ENCODE peak calls at places on chromosomes 3 and 15, in ten cellular contexts. One of them, this sample, is unnamed.

GRCh38 chr3:143166376-143166775 is 46.8 kb downstream of the CHST2 start:
- DNase-seq in PC-9: no peak
- DNase-seq in kidney epithelial cell: no peak
- DNase-seq in adrenal gland: no peak
- DNase-seq in HCT116: no peak
- DNase-seq in colonic mucosa: no peak
- DNase-seq in skeletal muscle cell: no peak
- DNase-seq in CD8-positive, alpha-beta T cell: no peak
- DNase-seq in BJ: no peak
- DNase-seq in prostate gland: no peak
- DNase-seq in this sample: no peak

GRCh38 chr15:71562251-71562650 is 248.1 kb upstream of the NR2E3 start:
- DNase-seq in skeletal muscle cell: no peak
- DNase-seq in prostate gland: no peak
- DNase-seq in kidney epithelial cell: no peak
- DNase-seq in colonic mucosa: no peak
- DNase-seq in HCT116: no peak
- DNase-seq in CD8-positive, alpha-beta T cell: no peak
- DNase-seq in PC-9: no peak
- DNase-seq in BJ: no peak
- DNase-seq in adrenal gland: no peak
- DNase-seq in this sample: no peak

GRCh38 chr3:105538483-105538882 is 171.8 kb downstream of the ALCAM start:
- DNase-seq in kidney epithelial cell: no peak
- DNase-seq in BJ: no peak
- DNase-seq in CD8-positive, alpha-beta T cell: no peak
- DNase-seq in skeletal muscle cell: no peak
- DNase-seq in prostate gland: no peak
- DNase-seq in HCT116: no peak
- DNase-seq in PC-9: no peak
- DNase-seq in colonic mucosa: no peak
- DNase-seq in adrenal gland: no peak
- DNase-seq in this sample: no peak

GRCh38 chr3:124007186-124007585 is 15.3 kb upstream of the ROPN1 start:
- DNase-seq in prostate gland: no peak
- DNase-seq in BJ: peak
- DNase-seq in HCT116: no peak
- DNase-seq in adrenal gland: no peak
- DNase-seq in skeletal muscle cell: no peak
- DNase-seq in CD8-positive, alpha-beta T cell: no peak
- DNase-seq in PC-9: no peak
- DNase-seq in kidney epithelial cell: no peak
- DNase-seq in colonic mucosa: no peak
- DNase-seq in this sample: no peak

GRCh38 chr3:23575697-23576096 is 230.1 kb upstream of the UBE2E1 start:
- DNase-seq in skeletal muscle cell: no peak
- DNase-seq in BJ: no peak
- DNase-seq in HCT116: no peak
- DNase-seq in adrenal gland: no peak
- DNase-seq in colonic mucosa: no peak
- DNase-seq in CD8-positive, alpha-beta T cell: no peak
- DNase-seq in prostate gland: no peak
- DNase-seq in kidney epithelial cell: no peak
- DNase-seq in PC-9: peak
- DNase-seq in this sample: no peak

GRCh38 chr3:52524752-52525661 is 8.7 kb downstream of the NT5DC2 start:
- DNase-seq in adrenal gland: no peak
- DNase-seq in prostate gland: peak
- DNase-seq in skeletal muscle cell: no peak
- DNase-seq in HCT116: no peak
- DNase-seq in CD8-positive, alpha-beta T cell: peak
- DNase-seq in kidney epithelial cell: no peak
- DNase-seq in PC-9: no peak
- DNase-seq in BJ: no peak
- DNase-seq in colonic mucosa: no peak
- DNase-seq in this sample: peak

GRCh38 chr3:143265501-143266070 is 146.0 kb downstream of the CHST2 start:
- DNase-seq in adrenal gland: no peak
- DNase-seq in HCT116: no peak
- DNase-seq in kidney epithelial cell: peak
- DNase-seq in skeletal muscle cell: no peak
- DNase-seq in BJ: no peak
- DNase-seq in CD8-positive, alpha-beta T cell: no peak
- DNase-seq in colonic mucosa: no peak
- DNase-seq in prostate gland: peak
- DNase-seq in PC-9: no peak
- DNase-seq in this sample: no peak

GRCh38 chr3:15958692-15959433 is 161.1 kb upstream of the ANKRD28 start:
- DNase-seq in BJ: no peak
- DNase-seq in adrenal gland: no peak
- DNase-seq in colonic mucosa: no peak
- DNase-seq in PC-9: no peak
- DNase-seq in HCT116: no peak
- DNase-seq in kidney epithelial cell: no peak
- DNase-seq in skeletal muscle cell: no peak
- DNase-seq in CD8-positive, alpha-beta T cell: no peak
- DNase-seq in prostate gland: no peak
- DNase-seq in this sample: no peak

GRCh38 chr3:162525052-162525451 is 1028.4 kb downstream of the OTOL1 start:
- DNase-seq in adrenal gland: no peak
- DNase-seq in CD8-positive, alpha-beta T cell: no peak
- DNase-seq in HCT116: no peak
- DNase-seq in PC-9: no peak
- DNase-seq in skeletal muscle cell: peak
- DNase-seq in kidney epithelial cell: peak
- DNase-seq in BJ: peak
- DNase-seq in prostate gland: no peak
- DNase-seq in colonic mucosa: peak
- DNase-seq in this sample: peak

GRCh38 chr3:184889312-184889904 is 77.4 kb downstream of the VPS8 start:
- DNase-seq in kidney epithelial cell: no peak
- DNase-seq in colonic mucosa: no peak
- DNase-seq in prostate gland: no peak
- DNase-seq in CD8-positive, alpha-beta T cell: no peak
- DNase-seq in PC-9: no peak
- DNase-seq in skeletal muscle cell: no peak
- DNase-seq in BJ: no peak
- DNase-seq in HCT116: no peak
- DNase-seq in adrenal gland: no peak
- DNase-seq in this sample: no peak

GRCh38 chr3:47227678-47228077 is 54.9 kb downstream of the KIF9 start:
- DNase-seq in BJ: no peak
- DNase-seq in skeletal muscle cell: no peak
- DNase-seq in HCT116: no peak
- DNase-seq in colonic mucosa: no peak
- DNase-seq in PC-9: no peak
- DNase-seq in kidney epithelial cell: no peak
- DNase-seq in prostate gland: no peak
- DNase-seq in CD8-positive, alpha-beta T cell: no peak
- DNase-seq in adrenal gland: no peak
- DNase-seq in this sample: no peak

GRCh38 chr3:141050576-141050912 is 603 bp upstream of the SPSB4 start:
- DNase-seq in PC-9: no peak
- DNase-seq in prostate gland: no peak
- DNase-seq in adrenal gland: no peak
- DNase-seq in HCT116: no peak
- DNase-seq in kidney epithelial cell: no peak
- DNase-seq in BJ: no peak
- DNase-seq in colonic mucosa: no peak
- DNase-seq in skeletal muscle cell: no peak
- DNase-seq in CD8-positive, alpha-beta T cell: no peak
- DNase-seq in this sample: no peak

GRCh38 chr15:77530576-77530975 is 102.1 kb downstream of the LINGO1 start:
- DNase-seq in BJ: no peak
- DNase-seq in colonic mucosa: no peak
- DNase-seq in kidney epithelial cell: no peak
- DNase-seq in PC-9: peak
- DNase-seq in adrenal gland: no peak
- DNase-seq in HCT116: no peak
- DNase-seq in skeletal muscle cell: no peak
- DNase-seq in prostate gland: no peak
- DNase-seq in CD8-positive, alpha-beta T cell: no peak
- DNase-seq in this sample: no peak

GRCh38 chr15:84595660-84596059 is 5.1 kb upstream of the ZSCAN2 start:
- DNase-seq in colonic mucosa: no peak
- DNase-seq in kidney epithelial cell: no peak
- DNase-seq in prostate gland: no peak
- DNase-seq in adrenal gland: no peak
- DNase-seq in PC-9: no peak
- DNase-seq in skeletal muscle cell: no peak
- DNase-seq in BJ: no peak
- DNase-seq in HCT116: no peak
- DNase-seq in CD8-positive, alpha-beta T cell: no peak
- DNase-seq in this sample: no peak

DNA sequence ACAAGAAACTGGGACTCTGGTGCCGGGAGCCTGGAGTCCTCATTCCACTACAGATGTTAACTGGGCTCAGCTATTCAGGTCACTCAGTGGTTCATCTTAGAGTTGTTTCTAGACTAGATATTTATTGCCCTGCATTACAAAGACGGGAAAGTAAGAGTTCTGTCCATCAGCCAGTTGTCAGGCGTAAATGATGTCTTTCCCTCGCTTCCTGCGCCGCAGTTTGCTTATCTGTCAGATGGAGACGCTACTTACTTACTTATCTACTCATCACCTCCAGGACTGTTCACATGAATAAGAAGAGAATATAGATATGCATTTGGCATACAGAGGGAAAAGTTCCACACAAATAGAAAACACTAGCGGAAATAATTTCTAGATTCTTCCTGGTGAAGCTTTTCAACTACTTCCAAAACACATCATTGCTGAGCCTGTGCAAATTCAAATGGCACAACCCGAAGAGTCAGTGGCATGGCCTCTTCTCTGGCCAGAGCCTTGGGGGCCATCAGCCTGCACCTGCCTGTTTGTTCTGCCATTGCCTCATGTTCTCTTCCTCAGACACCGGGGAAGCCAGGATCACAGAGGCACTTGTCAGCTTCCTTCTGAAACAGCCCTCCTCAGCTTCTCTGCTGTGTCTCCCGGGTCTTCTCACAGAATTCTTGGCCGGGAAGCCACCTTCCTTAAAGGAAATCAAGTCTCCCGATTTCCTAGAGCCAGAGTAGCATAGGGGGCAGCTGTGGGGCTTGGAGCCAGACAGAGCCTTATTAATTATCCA is 47.6 kb upstream of the CGNL1 start:
- DNase-seq in HCT116: no peak
- DNase-seq in skeletal muscle cell: no peak
- DNase-seq in CD8-positive, alpha-beta T cell: no peak
- DNase-seq in PC-9: no peak
- DNase-seq in colonic mucosa: no peak
- DNase-seq in BJ: no peak
- DNase-seq in prostate gland: no peak
- DNase-seq in adrenal gland: no peak
- DNase-seq in kidney epithelial cell: no peak
- DNase-seq in this sample: no peak
- H3K4me3 ChIP-seq in HCT116: no peak
- H3K4me3 ChIP-seq in skeletal muscle cell: no peak
- H3K4me3 ChIP-seq in CD8-positive, alpha-beta T cell: no peak
- H3K4me3 ChIP-seq in PC-9: no peak
- H3K4me3 ChIP-seq in colonic mucosa: no peak
- H3K4me3 ChIP-seq in BJ: no peak
- H3K4me3 ChIP-seq in prostate gland: no peak
- H3K4me3 ChIP-seq in adrenal gland: no peak
- H3K4me3 ChIP-seq in kidney epithelial cell: no peak
- H3K4me3 ChIP-seq in this sample: no peak

GRCh38 chr3:31129241-31129640 is 234.8 kb upstream of the GADL1 start:
- DNase-seq in CD8-positive, alpha-beta T cell: no peak
- DNase-seq in BJ: no peak
- DNase-seq in kidney epithelial cell: no peak
- DNase-seq in skeletal muscle cell: no peak
- DNase-seq in colonic mucosa: no peak
- DNase-seq in HCT116: no peak
- DNase-seq in adrenal gland: no peak
- DNase-seq in prostate gland: no peak
- DNase-seq in PC-9: no peak
- DNase-seq in this sample: no peak
- H3K4me3 ChIP-seq in CD8-positive, alpha-beta T cell: no peak
- H3K4me3 ChIP-seq in BJ: no peak
- H3K4me3 ChIP-seq in kidney epithelial cell: no peak
- H3K4me3 ChIP-seq in skeletal muscle cell: no peak
- H3K4me3 ChIP-seq in colonic mucosa: no peak
- H3K4me3 ChIP-seq in HCT116: no peak
- H3K4me3 ChIP-seq in adrenal gland: no peak
- H3K4me3 ChIP-seq in prostate gland: no peak
- H3K4me3 ChIP-seq in PC-9: no peak
- H3K4me3 ChIP-seq in this sample: no peak

DNA sequence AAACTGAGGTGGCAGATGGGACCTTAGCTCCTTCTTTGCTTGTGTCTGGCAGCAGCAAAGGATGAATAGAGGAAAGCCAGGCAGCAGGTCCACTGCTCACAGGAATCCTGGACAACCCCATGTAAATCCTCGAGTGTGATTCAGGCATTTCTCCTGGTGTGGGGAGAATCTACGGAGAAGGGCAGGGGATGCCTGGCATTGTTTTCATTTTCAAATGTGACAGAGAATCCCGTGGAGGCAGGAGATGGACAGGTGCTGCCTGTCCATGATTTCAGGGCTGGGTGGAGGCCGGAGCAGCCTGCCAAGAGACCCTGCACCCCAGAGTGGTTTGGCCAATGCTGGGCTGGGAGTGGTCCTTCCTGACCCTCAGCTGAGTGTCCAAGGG is 1.7 kb downstream of the HRH1 start:
- DNase-seq in PC-9: no peak
- DNase-seq in adrenal gland: no peak
- DNase-seq in kidney epithelial cell: no peak
- DNase-seq in BJ: no peak
- DNase-seq in CD8-positive, alpha-beta T cell: no peak
- DNase-seq in prostate gland: no peak
- DNase-seq in skeletal muscle cell: no peak
- DNase-seq in colonic mucosa: no peak
- DNase-seq in HCT116: no peak
- DNase-seq in this sample: no peak
- H3K4me3 ChIP-seq in PC-9: no peak
- H3K4me3 ChIP-seq in adrenal gland: no peak
- H3K4me3 ChIP-seq in kidney epithelial cell: peak
- H3K4me3 ChIP-seq in BJ: peak
- H3K4me3 ChIP-seq in CD8-positive, alpha-beta T cell: no peak
- H3K4me3 ChIP-seq in prostate gland: no peak
- H3K4me3 ChIP-seq in skeletal muscle cell: peak
- H3K4me3 ChIP-seq in colonic mucosa: no peak
- H3K4me3 ChIP-seq in HCT116: no peak
- H3K4me3 ChIP-seq in this sample: no peak

DNA sequence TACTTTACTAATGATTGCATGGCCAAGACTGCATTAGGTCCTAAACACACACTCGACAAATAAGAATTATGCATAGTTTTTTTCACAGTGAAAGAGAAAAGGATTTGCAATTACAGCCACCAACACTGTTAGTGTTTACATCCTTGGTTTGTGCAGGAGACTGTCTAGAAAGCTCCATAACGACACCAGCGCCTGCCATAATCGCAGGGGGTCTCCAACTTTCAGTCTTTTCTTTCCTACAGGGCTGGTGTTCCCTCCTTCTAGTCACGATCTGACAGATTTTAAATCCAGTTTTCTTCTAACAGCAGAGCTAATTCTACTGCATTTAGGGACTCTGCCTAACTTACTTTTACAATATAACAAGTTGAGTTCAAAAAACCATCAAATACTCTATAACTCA is 58.0 kb downstream of the CLASP2 start:
- DNase-seq in prostate gland: no peak
- DNase-seq in skeletal muscle cell: no peak
- DNase-seq in HCT116: no peak
- DNase-seq in colonic mucosa: no peak
- DNase-seq in PC-9: no peak
- DNase-seq in BJ: no peak
- DNase-seq in kidney epithelial cell: no peak
- DNase-seq in adrenal gland: no peak
- DNase-seq in CD8-positive, alpha-beta T cell: no peak
- DNase-seq in this sample: no peak
- H3K4me3 ChIP-seq in prostate gland: no peak
- H3K4me3 ChIP-seq in skeletal muscle cell: peak
- H3K4me3 ChIP-seq in HCT116: no peak
- H3K4me3 ChIP-seq in colonic mucosa: no peak
- H3K4me3 ChIP-seq in PC-9: no peak
- H3K4me3 ChIP-seq in BJ: no peak
- H3K4me3 ChIP-seq in kidney epithelial cell: no peak
- H3K4me3 ChIP-seq in adrenal gland: no peak
- H3K4me3 ChIP-seq in CD8-positive, alpha-beta T cell: no peak
- H3K4me3 ChIP-seq in this sample: no peak

This sample was measured in body of pancreas.